ENCODE peak calls at places on chromosomes 6 and 20, in seven cellular contexts. L, S, P, N, U, Z and M are unnamed samples.

GRCh38 chr6:137145421-137145820 is 28.0 kb downstream of the IL22RA2 start:
- DNase-seq in N (no peak), S (no peak), U (no peak), L (no peak), Z (no peak), P (no peak), M (no peak)

GRCh38 chr6:2448826-2449571 is 203.6 kb upstream of the GMDS start:
- DNase-seq in P (no peak), U (no peak), Z (peak; percentile 36), N (peak; percentile 59), S (peak; percentile 70), L (no peak), M (peak; percentile 82)

GRCh38 chr20:53413188-53413631 is 180.4 kb downstream of the ZNF217 start:
- DNase-seq in P (no peak), S (no peak), Z (no peak), U (peak; percentile 83), L (peak; percentile 53), N (peak; percentile 50), M (peak; percentile 87)

GRCh38 chr20:21280496-21281016 is 22.6 kb upstream of the XRN2 start:
- DNase-seq in Z (no peak), U (no peak), S (no peak), P (no peak), L (no peak), N (no peak), M (no peak)

GRCh38 chr20:57435498-57436222 is 44.5 kb downstream of the RBM38 start:
- DNase-seq in U (peak; percentile 91), Z (peak; percentile 55), S (peak; percentile 60), L (peak; percentile 90), P (no peak), N (peak; percentile 88), M (no peak)

GRCh38 chr6:33992191-33992590 is 153.7 kb downstream of the GRM4 start:
- DNase-seq in L (no peak), U (no peak), S (no peak), Z (no peak), N (no peak), P (no peak), M (no peak)

GRCh38 chr6:119495230-119495683 is 145.7 kb upstream of the MAN1A1 start:
- DNase-seq in U (no peak), Z (peak; percentile 8), N (no peak), P (no peak), S (no peak), L (no peak), M (no peak)

GRCh38 chr6:112269165-112269564 is 14.8 kb upstream of the LAMA4 start:
- DNase-seq in N (no peak), S (peak; percentile 23), Z (peak; percentile 28), U (no peak), P (no peak), L (no peak), M (no peak)

GRCh38 chr6:159014406-159014805 is 14.4 kb upstream of the RSPH3 start:
- DNase-seq in Z (no peak), S (no peak), L (no peak), N (no peak), P (no peak), U (no peak), M (no peak)

GRCh38 chr6:134619077-134619476 is 301.2 kb upstream of the SGK1 start:
- DNase-seq in P (no peak), Z (no peak), L (no peak), U (no peak), S (no peak), N (no peak), M (no peak)

GRCh38 chr20:50744143-50744792 is 12.9 kb downstream of the PARD6B start:
- DNase-seq in P (peak; percentile 61), L (peak; percentile 87), N (peak; percentile 67), S (peak; percentile 86), U (peak; percentile 46), Z (peak; percentile 71), M (no peak)

GRCh38 chr6:143912671-143913070 is 48.4 kb downstream of the ZC2HC1B start:
- DNase-seq in L (no peak), S (no peak), P (no peak), U (peak; percentile 55), Z (no peak), N (no peak), M (no peak)

GRCh38 chr20:20821496-20822260 is 109.2 kb upstream of the RALGAPA2 start:
- DNase-seq in N (no peak), Z (no peak), U (no peak), L (no peak), S (no peak), P (no peak), M (no peak)

GRCh38 chr20:20525756-20526155 is 157.9 kb downstream of the INSM1 start:
- DNase-seq in P (no peak), S (no peak), Z (no peak), N (no peak), U (no peak), L (no peak), M (no peak)

GRCh38 chr6:47598367-47598766 is 100.0 kb upstream of the ADGRF4 start:
- DNase-seq in S (no peak), L (no peak), Z (no peak), P (no peak), U (no peak), N (no peak), M (no peak)

GRCh38 chr6:13813621-13814175 is 659 bp downstream of the MCUR1 start:
- DNase-seq in Z (peak; percentile 57), N (peak; percentile 37), S (peak; percentile 76), L (peak; percentile 77), U (peak; percentile 90), P (peak; percentile 67), M (peak; percentile 45)

GRCh38 chr20:38073307-38074010 is 39.9 kb downstream of the RPRD1B start:
- DNase-seq in L (no peak), P (peak; percentile 71), Z (peak; percentile 85), N (peak; percentile 24), S (peak; percentile 98), U (no peak), M (peak; percentile 55)

GRCh38 chr20:33004141-33004751 is at the start of gene SUN5:
- DNase-seq in L (no peak), U (no peak), P (no peak), N (no peak), S (no peak), Z (no peak), M (no peak)

GRCh38 chr6:33727126-33727525 is 15.6 kb upstream of the UQCC2 start:
- DNase-seq in L (no peak), U (no peak), Z (no peak), S (no peak), P (no peak), N (no peak), M (no peak)

GRCh38 chr6:160667854-160668481 is 3.9 kb upstream of the LPA start:
- DNase-seq in Z (no peak), P (no peak), U (no peak), S (no peak), N (peak; percentile 35), L (no peak), M (peak; percentile 64)

GRCh38 chr6:108953681-108954080 is 105.5 kb downstream of the ARMC2 start:
- DNase-seq in P (no peak), Z (no peak), N (no peak), S (no peak), U (no peak), L (no peak), M (no peak)

GRCh38 chr6:21679761-21680265 is 86.3 kb downstream of the SOX4 start:
- DNase-seq in L (no peak), P (no peak), Z (no peak), N (no peak), U (no peak), S (peak; percentile 97), M (no peak)

GRCh38 chr20:59808729-59809381 is 124.6 kb downstream of the SYCP2 start:
- DNase-seq in U (no peak), L (no peak), S (no peak), Z (no peak), N (no peak), P (peak; percentile 53), M (no peak)

DNA sequence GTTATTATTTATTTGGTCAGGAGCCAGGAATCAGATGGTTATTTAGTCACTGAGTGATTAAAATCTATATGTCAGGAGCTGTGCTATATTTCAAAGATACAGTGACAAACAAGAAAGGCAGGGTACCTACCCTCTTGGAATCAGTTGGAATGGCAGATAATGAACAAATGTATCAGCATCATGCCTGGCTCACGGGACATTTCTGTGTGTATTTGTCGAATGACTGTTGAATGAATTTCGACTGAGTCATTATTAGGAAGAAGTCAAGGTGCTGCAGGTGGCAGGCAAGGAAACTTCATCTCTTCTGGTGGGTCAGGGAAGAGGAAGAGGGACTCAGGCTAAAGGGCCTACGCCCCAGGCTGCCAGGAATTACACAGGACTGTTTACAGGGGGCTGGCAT is 13.6 kb downstream of the PKIG start:
- DNase-seq in Z (no peak), U (no peak), L (no peak), S (no peak), N (no peak), P (no peak), M (no peak)
- H3K4me3 ChIP-seq in Z (no peak overlapping the region), U (no peak overlapping the region), L (no peak overlapping the region), S (no peak overlapping the region), N (no peak overlapping the region), P (no peak overlapping the region), M (no peak overlapping the region)

GRCh38 chr6:27168108-27168507 is 79.4 kb upstream of the PRSS16 start:
- DNase-seq in S (peak; percentile 50), P (no peak), N (no peak), Z (no peak), U (no peak), L (no peak), M (no peak)

GRCh38 chr6:27163858-27164257 is 83.6 kb upstream of the PRSS16 start:
- DNase-seq in U (no peak), Z (no peak), N (no peak), L (no peak), P (no peak), S (no peak), M (no peak)

GRCh38 chr6:27168586-27169443 is 78.7 kb upstream of the PRSS16 start:
- DNase-seq in P (no peak), U (no peak), N (no peak), S (peak; percentile 89), Z (no peak), L (no peak), M (no peak)
- H3K4me1 ChIP-seq in P (no peaks in the 10 kb centered on the region), U (no peaks in the 10 kb centered on the region), N (peaks cover 20% of the 10 kb centered on the region), S (peaks cover 2% of the 10 kb centered on the region), Z (no peaks in the 10 kb centered on the region), L (no peaks in the 10 kb centered on the region), M (no peaks in the 10 kb centered on the region)

GRCh38 chr20:16551601-16552419 is 21.4 kb downstream of the KIF16B start:
- DNase-seq in P (no peak), Z (no peak), S (no peak), U (no peak), N (no peak), L (no peak), M (no peak)
- H3K9me3 ChIP-seq in P (no peaks in the 10 kb centered on the region), Z (peaks cover 5% of the 10 kb centered on the region), S (no peaks in the 10 kb centered on the region), U (no peaks in the 10 kb centered on the region), N (no peaks in the 10 kb centered on the region), L (no peaks in the 10 kb centered on the region), M (no peaks in the 10 kb centered on the region)

GRCh38 chr6:90003941-90004340 is 109.7 kb downstream of the GJA10 start:
- DNase-seq in U (no peak), N (no peak), Z (no peak), L (no peak), P (no peak), S (peak; percentile 70), M (no peak)

GRCh38 chr6:90003069-90003800 is 109.0 kb downstream of the GJA10 start:
- DNase-seq in N (no peak), Z (no peak), U (no peak), L (no peak), S (peak; percentile 61), P (no peak), M (no peak)

GRCh38 chr6:90008189-90008907 is 114.1 kb downstream of the GJA10 start:
- DNase-seq in S (no peak), P (no peak), U (no peak), Z (no peak), L (no peak), N (no peak), M (no peak)

GRCh38 chr6:90004511-90004910 is 110.2 kb downstream of the GJA10 start:
- DNase-seq in L (no peak), U (no peak), S (peak; percentile 14), P (no peak), N (no peak), Z (no peak), M (no peak)

GRCh38 chr6:90005048-90005827 is 111.0 kb downstream of the GJA10 start:
- DNase-seq in U (no peak), P (no peak), Z (no peak), S (no peak), N (no peak), L (peak; percentile 81), M (no peak)
- H3K4me3 ChIP-seq in U (no peak overlapping the region), P (no peak overlapping the region), Z (no peak overlapping the region), S (no peak overlapping the region), N (no peak overlapping the region), L (no peak overlapping the region), M (no peak overlapping the region)